ENCODE peak calls at places on chromosome 1, in four cellular contexts. W is GM23338, X is iPS-NIHi11, M is NCI-H1105 treated with DMSO at 0.1 percent for 48 hours. J is an unnamed sample.
A peak's percentile ranks its signal among the peaks of the same experiment; 100 is the strongest.

GRCh38 chr1:216523449-216524190 is 100.4 kb upstream of the USH2A start:
- DNase-seq in W (no peak), X (no peak), M (no peak), J (no peak)

GRCh38 chr1:205449750-205450443 is 5.9 kb downstream of the BLACAT1 start:
- DNase-seq in W (peak; percentile 82), X (peak; percentile 66), M (no peak), J (no peak)

GRCh38 chr1:240117202-240117769 is 25.6 kb downstream of the FMN2 start:
- DNase-seq in W (no peak), X (no peak), M (no peak), J (no peak)

GRCh38 chr1:69511426-69512192 is 56.1 kb upstream of the LRRC7 start:
- DNase-seq in W (no peak), X (no peak), M (no peak), J (no peak)

GRCh38 chr1:8382051-8382505 is 64.2 kb downstream of the SLC45A1 start:
- DNase-seq in W (peak; percentile 40), X (no peak), M (no peak), J (peak; percentile 28)

GRCh38 chr1:117176579-117176978 is 34.1 kb downstream of the VTCN1 start:
- DNase-seq in W (no peak), X (no peak), M (no peak), J (no peak)

GRCh38 chr1:198679535-198680173 is 40.8 kb downstream of the PTPRC start:
- DNase-seq in W (no peak), X (no peak), M (no peak), J (no peak)

GRCh38 chr1:20216574-20216973 is 30.3 kb upstream of the PLA2G2C start:
- DNase-seq in W (peak; percentile 60), X (no peak), M (peak; percentile 13), J (peak; percentile 35)

GRCh38 chr1:207017615-207018559 is 14.7 kb downstream of the C1orf116 start:
- DNase-seq in W (no peak), X (no peak), M (no peak), J (no peak)

GRCh38 chr1:201740086-201740541 is 88.8 kb upstream of the IPO9 start:
- DNase-seq in W (peak; percentile 73), X (peak; percentile 58), M (peak; percentile 16), J (no peak)

GRCh38 chr1:214318956-214319355 is 38.0 kb downstream of the SMYD2 start:
- DNase-seq in W (peak; percentile 42), X (no peak), M (no peak), J (no peak)

GRCh38 chr1:55640708-55641473 is 425.7 kb upstream of the USP24 start:
- DNase-seq in W (no peak), X (no peak), M (peak; percentile 83), J (no peak)

GRCh38 chr1:243325305-243325890 is 69.6 kb downstream of the SDCCAG8 start:
- DNase-seq in W (peak; percentile 70), X (peak; percentile 25), M (peak; percentile 37), J (peak; percentile 39)

GRCh38 chr1:117268926-117269378 is 58.2 kb upstream of the VTCN1 start:
- DNase-seq in W (peak; percentile 98), X (peak; percentile 70), M (no peak), J (no peak)

GRCh38 chr1:71565267-71565666 is 484.4 kb upstream of the ZRANB2 start:
- DNase-seq in W (no peak), X (no peak), M (peak; percentile 16), J (no peak)

GRCh38 chr1:153483776-153484175 is 23.3 kb upstream of the S100A7 start:
- DNase-seq in W (peak; percentile 44), X (peak; percentile 70), M (peak; percentile 84), J (no peak)

GRCh38 chr1:89911186-89911976 is 83.5 kb upstream of the ZNF326 start:
- DNase-seq in W (peak; percentile 62), X (peak; percentile 45), M (no peak), J (no peak)

GRCh38 chr1:22778842-22779520 is 68.3 kb downstream of the EPHB2 start:
- DNase-seq in W (no peak), X (no peak), M (no peak), J (no peak)

GRCh38 chr1:46211051-46211450 is 7.9 kb downstream of the LURAP1 start:
- DNase-seq in W (no peak), X (no peak), M (no peak), J (no peak)

GRCh38 chr1:78075621-78076020 is 29.9 kb downstream of the GIPC2 start:
- DNase-seq in W (no peak), X (no peak), M (no peak), J (no peak)